ENCODE peak calls at places on chromosomes 3 and 15, in ten cellular contexts. One of them, this sample, is unnamed.

GRCh38 chr3:45582407-45582806 is 12.1 kb upstream of the LIMD1 start:
- DNase-seq in WERI-Rb-1: no peak
- DNase-seq in lower lobe of right lung: no peak
- DNase-seq in A673: no peak
- DNase-seq in GM23248: peak; percentile 71
- DNase-seq in CD4-positive, alpha-beta T cell: no peak
- DNase-seq in A549: no peak
- DNase-seq in uterus: no peak
- DNase-seq in ascending aorta: no peak
- DNase-seq in IMR-90: peak; percentile 80
- DNase-seq in this sample: no peak

GRCh38 chr3:105402287-105402801 is 35.6 kb downstream of the ALCAM start:
- DNase-seq in WERI-Rb-1: no peak
- DNase-seq in lower lobe of right lung: no peak
- DNase-seq in A673: peak; percentile 71
- DNase-seq in GM23248: peak; percentile 31
- DNase-seq in CD4-positive, alpha-beta T cell: no peak
- DNase-seq in A549: peak; percentile 38
- DNase-seq in uterus: no peak
- DNase-seq in ascending aorta: no peak
- DNase-seq in IMR-90: peak; percentile 47
- DNase-seq in this sample: no peak

GRCh38 chr15:51750942-51751686 is at the start of gene TMOD2:
- DNase-seq in WERI-Rb-1: peak; percentile 52
- DNase-seq in lower lobe of right lung: peak; percentile 70
- DNase-seq in A673: peak; percentile 25
- DNase-seq in GM23248: peak; percentile 62
- DNase-seq in CD4-positive, alpha-beta T cell: peak; percentile 47
- DNase-seq in A549: peak; percentile 51
- DNase-seq in uterus: peak; percentile 49
- DNase-seq in ascending aorta: peak; percentile 66
- DNase-seq in IMR-90: peak; percentile 26
- DNase-seq in this sample: no peak

GRCh38 chr3:122560680-122561079 is 3.4 kb downstream of the PARP9 start:
- DNase-seq in WERI-Rb-1: peak; percentile 34
- DNase-seq in lower lobe of right lung: no peak
- DNase-seq in A673: peak; percentile 77
- DNase-seq in GM23248: peak; percentile 77
- DNase-seq in CD4-positive, alpha-beta T cell: peak; percentile 45
- DNase-seq in A549: peak; percentile 58
- DNase-seq in uterus: no peak
- DNase-seq in ascending aorta: no peak
- DNase-seq in IMR-90: peak; percentile 71
- DNase-seq in this sample: no peak

GRCh38 chr3:13655074-13655913 is 106.4 kb downstream of the FBLN2 start:
- DNase-seq in WERI-Rb-1: peak; percentile 62
- DNase-seq in lower lobe of right lung: no peak
- DNase-seq in A673: peak; percentile 33
- DNase-seq in GM23248: peak; percentile 78
- DNase-seq in CD4-positive, alpha-beta T cell: peak; percentile 30
- DNase-seq in A549: peak; percentile 62
- DNase-seq in uterus: no peak
- DNase-seq in ascending aorta: no peak
- DNase-seq in IMR-90: peak; percentile 18
- DNase-seq in this sample: no peak

GRCh38 chr3:99509224-99509623 is 129.2 kb upstream of the COL8A1 start:
- DNase-seq in WERI-Rb-1: no peak
- DNase-seq in lower lobe of right lung: no peak
- DNase-seq in A673: no peak
- DNase-seq in GM23248: peak; percentile 56
- DNase-seq in CD4-positive, alpha-beta T cell: no peak
- DNase-seq in A549: no peak
- DNase-seq in uterus: no peak
- DNase-seq in ascending aorta: no peak
- DNase-seq in IMR-90: peak; percentile 89
- DNase-seq in this sample: no peak

GRCh38 chr3:14791343-14791945 is 27.3 kb upstream of the FGD5 start:
- DNase-seq in WERI-Rb-1: peak; percentile 77
- DNase-seq in lower lobe of right lung: peak; percentile 66
- DNase-seq in A673: peak; percentile 55
- DNase-seq in GM23248: peak; percentile 64
- DNase-seq in CD4-positive, alpha-beta T cell: peak; percentile 43
- DNase-seq in A549: peak; percentile 76
- DNase-seq in uterus: peak; percentile 64
- DNase-seq in ascending aorta: no peak
- DNase-seq in IMR-90: peak; percentile 12
- DNase-seq in this sample: peak; percentile 74

GRCh38 chr3:112360574-112360973 is 27.6 kb downstream of the CD200 start:
- DNase-seq in WERI-Rb-1: no peak
- DNase-seq in lower lobe of right lung: no peak
- DNase-seq in A673: no peak
- DNase-seq in GM23248: peak; percentile 6
- DNase-seq in CD4-positive, alpha-beta T cell: no peak
- DNase-seq in A549: no peak
- DNase-seq in uterus: no peak
- DNase-seq in ascending aorta: peak; percentile 77
- DNase-seq in IMR-90: peak; percentile 40
- DNase-seq in this sample: no peak

GRCh38 chr15:80152896-80153876 is at the start of gene FAH:
- DNase-seq in WERI-Rb-1: no peak
- DNase-seq in lower lobe of right lung: no peak
- DNase-seq in A673: peak; percentile 42
- DNase-seq in GM23248: peak; percentile 84
- DNase-seq in CD4-positive, alpha-beta T cell: peak; percentile 16
- DNase-seq in A549: no peak
- DNase-seq in uterus: no peak
- DNase-seq in ascending aorta: no peak
- DNase-seq in IMR-90: peak; percentile 53
- DNase-seq in this sample: no peak

GRCh38 chr15:63264685-63265302 is 12.6 kb upstream of the APH1B start:
- DNase-seq in WERI-Rb-1: no peak
- DNase-seq in lower lobe of right lung: no peak
- DNase-seq in A673: no peak
- DNase-seq in GM23248: peak; percentile 64
- DNase-seq in CD4-positive, alpha-beta T cell: no peak
- DNase-seq in A549: no peak
- DNase-seq in uterus: no peak
- DNase-seq in ascending aorta: no peak
- DNase-seq in IMR-90: peak; percentile 83
- DNase-seq in this sample: no peak

GRCh38 chr15:90412356-90413194 is 24.5 kb downstream of the IQGAP1 start:
- DNase-seq in WERI-Rb-1: no peak
- DNase-seq in lower lobe of right lung: peak; percentile 63
- DNase-seq in A673: no peak
- DNase-seq in GM23248: peak; percentile 81
- DNase-seq in CD4-positive, alpha-beta T cell: no peak
- DNase-seq in A549: no peak
- DNase-seq in uterus: no peak
- DNase-seq in ascending aorta: peak; percentile 71
- DNase-seq in IMR-90: peak; percentile 67
- DNase-seq in this sample: peak; percentile 71

GRCh38 chr3:105866656-105867653 is 1.9 kb downstream of the CBLB start:
- DNase-seq in WERI-Rb-1: no peak
- DNase-seq in lower lobe of right lung: no peak
- DNase-seq in A673: no peak
- DNase-seq in GM23248: peak; percentile 72
- DNase-seq in CD4-positive, alpha-beta T cell: no peak
- DNase-seq in A549: no peak
- DNase-seq in uterus: no peak
- DNase-seq in ascending aorta: no peak
- DNase-seq in IMR-90: peak; percentile 40
- DNase-seq in this sample: no peak

GRCh38 chr3:196207833-196208607 is 3.2 kb downstream of the ZDHHC19 start:
- DNase-seq in WERI-Rb-1: no peak
- DNase-seq in lower lobe of right lung: peak; percentile 86
- DNase-seq in A673: peak; percentile 69
- DNase-seq in GM23248: peak; percentile 38
- DNase-seq in CD4-positive, alpha-beta T cell: peak; percentile 48
- DNase-seq in A549: peak; percentile 57
- DNase-seq in uterus: no peak
- DNase-seq in ascending aorta: no peak
- DNase-seq in IMR-90: no peak
- DNase-seq in this sample: no peak

GRCh38 chr3:53196575-53197407 is 35.8 kb downstream of the PRKCD start:
- DNase-seq in WERI-Rb-1: peak; percentile 93
- DNase-seq in lower lobe of right lung: peak; percentile 67
- DNase-seq in A673: peak; percentile 56
- DNase-seq in GM23248: peak; percentile 27
- DNase-seq in CD4-positive, alpha-beta T cell: no peak
- DNase-seq in A549: no peak
- DNase-seq in uterus: no peak
- DNase-seq in ascending aorta: no peak
- DNase-seq in IMR-90: peak; percentile 62
- DNase-seq in this sample: no peak

GRCh38 chr3:149736180-149737100 is 15.8 kb downstream of the COMMD2 start:
- DNase-seq in WERI-Rb-1: no peak
- DNase-seq in lower lobe of right lung: no peak
- DNase-seq in A673: no peak
- DNase-seq in GM23248: peak; percentile 47
- DNase-seq in CD4-positive, alpha-beta T cell: no peak
- DNase-seq in A549: no peak
- DNase-seq in uterus: no peak
- DNase-seq in ascending aorta: no peak
- DNase-seq in IMR-90: peak; percentile 42
- DNase-seq in this sample: no peak

GRCh38 chr15:33101036-33101435 is 93.5 kb downstream of the FMN1 start:
- DNase-seq in WERI-Rb-1: no peak
- DNase-seq in lower lobe of right lung: no peak
- DNase-seq in A673: no peak
- DNase-seq in GM23248: no peak
- DNase-seq in CD4-positive, alpha-beta T cell: no peak
- DNase-seq in A549: no peak
- DNase-seq in uterus: no peak
- DNase-seq in ascending aorta: no peak
- DNase-seq in IMR-90: no peak
- DNase-seq in this sample: no peak

GRCh38 chr15:64807751-64808222 is 17.7 kb downstream of the PIF1 start:
- DNase-seq in WERI-Rb-1: no peak
- DNase-seq in lower lobe of right lung: no peak
- DNase-seq in A673: no peak
- DNase-seq in GM23248: no peak
- DNase-seq in CD4-positive, alpha-beta T cell: no peak
- DNase-seq in A549: no peak
- DNase-seq in uterus: no peak
- DNase-seq in ascending aorta: no peak
- DNase-seq in IMR-90: no peak
- DNase-seq in this sample: no peak
- H3K9me3 ChIP-seq in WERI-Rb-1: no peaks in the 10 kb centered on the region
- H3K9me3 ChIP-seq in lower lobe of right lung: no peaks in the 10 kb centered on the region
- H3K9me3 ChIP-seq in A673: no peaks in the 10 kb centered on the region
- H3K9me3 ChIP-seq in GM23248: no peaks in the 10 kb centered on the region
- H3K9me3 ChIP-seq in CD4-positive, alpha-beta T cell: no peaks in the 10 kb centered on the region
- H3K9me3 ChIP-seq in A549: no peaks in the 10 kb centered on the region
- H3K9me3 ChIP-seq in uterus: no peaks in the 10 kb centered on the region
- H3K9me3 ChIP-seq in ascending aorta: no peaks in the 10 kb centered on the region
- H3K9me3 ChIP-seq in IMR-90: no peaks in the 10 kb centered on the region
- H3K9me3 ChIP-seq in this sample: no peaks in the 10 kb centered on the region

GRCh38 chr3:31659246-31659645 is 126.5 kb downstream of the STT3B start:
- DNase-seq in WERI-Rb-1: no peak
- DNase-seq in lower lobe of right lung: no peak
- DNase-seq in A673: no peak
- DNase-seq in GM23248: no peak
- DNase-seq in CD4-positive, alpha-beta T cell: no peak
- DNase-seq in A549: no peak
- DNase-seq in uterus: no peak
- DNase-seq in ascending aorta: no peak
- DNase-seq in IMR-90: no peak
- DNase-seq in this sample: no peak

GRCh38 chr3:31653464-31653863 is 120.7 kb downstream of the STT3B start:
- DNase-seq in WERI-Rb-1: no peak
- DNase-seq in lower lobe of right lung: no peak
- DNase-seq in A673: no peak
- DNase-seq in GM23248: no peak
- DNase-seq in CD4-positive, alpha-beta T cell: no peak
- DNase-seq in A549: no peak
- DNase-seq in uterus: no peak
- DNase-seq in ascending aorta: no peak
- DNase-seq in IMR-90: no peak
- DNase-seq in this sample: no peak

GRCh38 chr3:31652296-31652695 is 119.6 kb downstream of the STT3B start:
- DNase-seq in WERI-Rb-1: no peak
- DNase-seq in lower lobe of right lung: no peak
- DNase-seq in A673: no peak
- DNase-seq in GM23248: no peak
- DNase-seq in CD4-positive, alpha-beta T cell: no peak
- DNase-seq in A549: no peak
- DNase-seq in uterus: no peak
- DNase-seq in ascending aorta: no peak
- DNase-seq in IMR-90: no peak
- DNase-seq in this sample: no peak

GRCh38 chr3:31654998-31655397 is 122.3 kb downstream of the STT3B start:
- DNase-seq in WERI-Rb-1: no peak
- DNase-seq in lower lobe of right lung: no peak
- DNase-seq in A673: no peak
- DNase-seq in GM23248: no peak
- DNase-seq in CD4-positive, alpha-beta T cell: no peak
- DNase-seq in A549: no peak
- DNase-seq in uterus: no peak
- DNase-seq in ascending aorta: no peak
- DNase-seq in IMR-90: no peak
- DNase-seq in this sample: no peak
- H3K9me3 ChIP-seq in WERI-Rb-1: peaks cover 3% of the 10 kb centered on the region
- H3K9me3 ChIP-seq in lower lobe of right lung: peaks cover 66% of the 10 kb centered on the region
- H3K9me3 ChIP-seq in A673: peaks cover 56% of the 10 kb centered on the region
- H3K9me3 ChIP-seq in GM23248: peaks cover 3% of the 10 kb centered on the region
- H3K9me3 ChIP-seq in CD4-positive, alpha-beta T cell: peaks cover 92% of the 10 kb centered on the region
- H3K9me3 ChIP-seq in A549: peaks cover 62% of the 10 kb centered on the region
- H3K9me3 ChIP-seq in uterus: no peaks in the 10 kb centered on the region
- H3K9me3 ChIP-seq in ascending aorta: peaks cover 81% of the 10 kb centered on the region
- H3K9me3 ChIP-seq in IMR-90: peaks cover 16% of the 10 kb centered on the region
- H3K9me3 ChIP-seq in this sample: peaks cover 52% of the 10 kb centered on the region

GRCh38 chr15:27714675-27715074 is 384.4 kb downstream of the OCA2 start:
- DNase-seq in WERI-Rb-1: no peak
- DNase-seq in lower lobe of right lung: no peak
- DNase-seq in A673: no peak
- DNase-seq in GM23248: no peak
- DNase-seq in CD4-positive, alpha-beta T cell: no peak
- DNase-seq in A549: no peak
- DNase-seq in uterus: no peak
- DNase-seq in ascending aorta: no peak
- DNase-seq in IMR-90: no peak
- DNase-seq in this sample: no peak
- H3K9me3 ChIP-seq in WERI-Rb-1: peaks cover 12% of the 10 kb centered on the region
- H3K9me3 ChIP-seq in lower lobe of right lung: peaks cover 16% of the 10 kb centered on the region
- H3K9me3 ChIP-seq in A673: peaks cover 53% of the 10 kb centered on the region
- H3K9me3 ChIP-seq in GM23248: no peaks in the 10 kb centered on the region
- H3K9me3 ChIP-seq in CD4-positive, alpha-beta T cell: peaks cover 4% of the 10 kb centered on the region
- H3K9me3 ChIP-seq in A549: peaks cover 5% of the 10 kb centered on the region
- H3K9me3 ChIP-seq in uterus: no peaks in the 10 kb centered on the region
- H3K9me3 ChIP-seq in ascending aorta: peaks cover 27% of the 10 kb centered on the region
- H3K9me3 ChIP-seq in IMR-90: peaks cover 15% of the 10 kb centered on the region
- H3K9me3 ChIP-seq in this sample: no peaks in the 10 kb centered on the region

DNA sequence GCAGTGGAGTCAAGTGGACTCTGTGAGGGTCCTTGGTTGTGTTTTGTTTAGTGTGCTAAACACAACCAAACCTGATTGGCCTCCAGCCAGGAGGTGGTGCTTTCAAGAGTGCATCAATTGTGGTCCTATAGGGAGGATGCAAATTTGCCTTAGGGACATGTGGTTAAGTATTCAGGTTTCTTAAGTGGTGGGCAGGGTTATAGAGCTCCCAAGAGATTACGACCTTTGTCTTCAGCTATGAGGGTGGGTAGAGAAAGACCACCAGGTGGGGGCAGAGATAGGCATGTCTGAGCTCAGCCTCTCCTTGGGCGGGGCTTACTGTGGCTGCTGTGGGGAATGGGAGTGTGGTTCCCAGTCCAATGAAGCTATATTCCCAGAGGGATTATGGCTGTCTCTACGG is 186.6 kb downstream of the SQOR start:
- DNase-seq in WERI-Rb-1: no peak
- DNase-seq in lower lobe of right lung: no peak
- DNase-seq in A673: no peak
- DNase-seq in GM23248: no peak
- DNase-seq in CD4-positive, alpha-beta T cell: no peak
- DNase-seq in A549: no peak
- DNase-seq in uterus: no peak
- DNase-seq in ascending aorta: no peak
- DNase-seq in IMR-90: no peak
- DNase-seq in this sample: no peak
- H3K9me3 ChIP-seq in WERI-Rb-1: peaks cover 6% of the 10 kb centered on the region
- H3K9me3 ChIP-seq in lower lobe of right lung: no peaks in the 10 kb centered on the region
- H3K9me3 ChIP-seq in A673: no peaks in the 10 kb centered on the region
- H3K9me3 ChIP-seq in GM23248: no peaks in the 10 kb centered on the region
- H3K9me3 ChIP-seq in CD4-positive, alpha-beta T cell: no peaks in the 10 kb centered on the region
- H3K9me3 ChIP-seq in A549: no peaks in the 10 kb centered on the region
- H3K9me3 ChIP-seq in uterus: no peaks in the 10 kb centered on the region
- H3K9me3 ChIP-seq in ascending aorta: no peaks in the 10 kb centered on the region
- H3K9me3 ChIP-seq in IMR-90: peaks cover 9% of the 10 kb centered on the region
- H3K9me3 ChIP-seq in this sample: no peaks in the 10 kb centered on the region

This sample was measured in right atrium auricular region.